ENCODE peak calls at places on chromosomes 13 and 19, in five cellular contexts. S is activated CD4-positive, alpha-beta T cell treated with anti-CD3 and anti-CD28 coated beads, Interleukin-2, amount 50 U/mL, for 1 hour; A is NCI-H1092; P is tibial nerve; R is activated T-helper 1 cell treated with anti-CD3 and anti-CD28 coated beads, Interleukin-12 subunit alpha, Interleukin-12 subunit beta, Interleukin-2, Interleukin-4 antibody, amounts not matched to agents 30 ng/mL and 10 ng/mL and 1 ng/mL, durations not matched to agents 14 hours and 24 hours and 36 hours. H is an unnamed sample.
A peak's percentile ranks its signal among the peaks of the same experiment; 100 is the strongest.

GRCh38 chr19:31372245-31372781 is 23.1 kb upstream of the TSHZ3 start:
- DNase-seq in S (no peak), R (no peak), P (no peak), A (no peak), H (no peak)

GRCh38 chr19:48887861-48888612 is 10.5 kb downstream of the TULP2 start:
- DNase-seq in A (no peak), P (no peak), S (no peak), R (no peak), H (no peak)

GRCh38 chr19:17227798-17228367 is 1.9 kb downstream of the OCEL1 start:
- DNase-seq in P (no peak), R (no peak), A (no peak), S (no peak), H (no peak)

GRCh38 chr13:36275190-36276002 is 22.2 kb downstream of the CCDC169 start:
- DNase-seq in P (no peak), R (no peak), S (no peak), A (peak; percentile 47), H (no peak)

GRCh38 chr19:45428385-45429231 is 4.9 kb upstream of the ERCC1 start:
- DNase-seq in S (no peak), P (no peak), R (no peak), A (no peak), H (no peak)

GRCh38 chr13:26037302-26037701 is 14.5 kb downstream of the SHISA2 start:
- DNase-seq in R (no peak), A (peak; percentile 33), P (no peak), S (no peak), H (no peak)

GRCh38 chr19:38869836-38870607 is 8.1 kb downstream of the RINL start:
- DNase-seq in P (peak; percentile 78), R (peak; percentile 92), S (peak; percentile 94), A (no peak), H (no peak)

GRCh38 chr13:44648392-44649117 is 72.4 kb upstream of the TSC22D1 start:
- DNase-seq in P (no peak), A (no peak), S (no peak), R (no peak), H (no peak)

GRCh38 chr13:51500687-51501086 is 47.9 kb upstream of the INTS6 start:
- DNase-seq in P (no peak), R (no peak), S (no peak), A (no peak), H (no peak)

GRCh38 chr19:52007436-52007804 is 591 bp downstream of the ZNF615 start:
- DNase-seq in S (no peak), P (no peak), A (no peak), R (no peak), H (no peak)

GRCh38 chr13:84303035-84303434 is 420.8 kb upstream of the SLITRK1 start:
- DNase-seq in R (no peak), P (no peak), S (no peak), A (no peak), H (no peak)

GRCh38 chr13:110108348-110109139 is 198.4 kb downstream of the COL4A1 start:
- DNase-seq in S (no peak), P (peak; percentile 59), A (peak; percentile 63), R (no peak), H (peak; percentile 53)

GRCh38 chr19:42553292-42554045 is 25.2 kb upstream of the CEACAM1 start:
- DNase-seq in S (no peak), A (no peak), R (no peak), P (no peak), H (no peak)

GRCh38 chr19:4744451-4745170 is 21.0 kb upstream of the DPP9 start:
- DNase-seq in S (no peak), R (no peak), A (no peak), P (no peak), H (no peak)

GRCh38 chr19:8340341-8341096 is 2.5 kb downstream of the KANK3 start:
- DNase-seq in P (no peak), R (no peak), S (no peak), A (no peak), H (no peak)

GRCh38 chr19:925912-926594 is at the start of gene ARID3A:
- DNase-seq in P (no peak), R (no peak), A (no peak), S (no peak), H (no peak)

GRCh38 chr19:43699506-43700367 is 16.1 kb upstream of the IRGC start:
- DNase-seq in S (no peak), R (no peak), A (no peak), P (no peak), H (no peak)

GRCh38 chr19:39599116-39599515 is 3.2 kb upstream of the LGALS13 start:
- DNase-seq in R (no peak), A (no peak), S (peak; percentile 18), P (no peak), H (no peak)

GRCh38 chr13:77337159-77337558 is 10.3 kb upstream of the MYCBP2 start:
- DNase-seq in S (no peak), A (no peak), R (no peak), P (no peak), H (no peak)

GRCh38 chr19:42529248-42529764 is 1.0 kb upstream of the CEACAM1 start:
- DNase-seq in P (peak; percentile 35), R (peak; percentile 58), A (no peak), S (peak; percentile 62), H (no peak)

GRCh38 chr19:3620145-3620816 is 6.3 kb downstream of the CACTIN start:
- DNase-seq in A (no peak), P (no peak), R (no peak), S (no peak), H (no peak)

GRCh38 chr19:44677019-44677809 is 5.9 kb downstream of the CEACAM19 start:
- DNase-seq in R (no peak), P (no peak), S (no peak), A (no peak), H (no peak)

GRCh38 chr13:26878465-26878864 is 117.9 kb upstream of the GPR12 start:
- DNase-seq in R (no peak), P (no peak), A (no peak), S (no peak), H (no peak)